ENCODE peak calls at places on chromosomes 5 and 9, in seven cellular contexts. E is sigmoid colon, A is HCT116, N is K562, D is uterus, C is tibial nerve, T is H54. F is an unnamed sample.

GRCh38 chr5:17343675-17344074 is 126.2 kb downstream of the BASP1 start:
- DNase-seq in E (no peak), A (peak), N (no peak), D (no peak), C (no peak), T (peak), F (no peak)

GRCh38 chr9:12882430-12882829 is 107.6 kb downstream of the LURAP1L start:
- DNase-seq in E (no peak), A (no peak), N (no peak), D (no peak), C (no peak), T (no peak), F (no peak)

GRCh38 chr9:128034821-128035764 is 32.0 kb downstream of the NAIF1 start:
- DNase-seq in E (peak), A (peak), N (peak), D (peak), C (peak), T (peak), F (peak)

GRCh38 chr5:135138116-135138850 is 104.3 kb upstream of the PITX1 start:
- DNase-seq in E (no peak), A (no peak), N (no peak), D (no peak), C (no peak), T (no peak), F (no peak)

GRCh38 chr5:112136773-112137172 is 282.3 kb downstream of the EPB41L4A start:
- DNase-seq in E (no peak), A (no peak), N (no peak), D (no peak), C (no peak), T (no peak), F (peak)

GRCh38 chr5:74294231-74294705 is 346.3 kb downstream of the ENC1 start:
- DNase-seq in E (no peak), A (no peak), N (peak), D (no peak), C (peak), T (no peak), F (no peak)

GRCh38 chr9:104094534-104095020 is 468 bp downstream of the SMC2 start:
- DNase-seq in E (no peak), A (no peak), N (peak), D (no peak), C (no peak), T (no peak), F (no peak)

GRCh38 chr5:9502435-9502834 is 43.4 kb downstream of the SEMA5A start:
- DNase-seq in E (no peak), A (no peak), N (no peak), D (no peak), C (no peak), T (no peak), F (peak)

GRCh38 chr5:113450366-113451328 is 15.9 kb upstream of the TSSK1B start:
- DNase-seq in E (no peak), A (no peak), N (no peak), D (no peak), C (no peak), T (no peak), F (no peak)

GRCh38 chr5:135576075-135576599 is 2.7 kb downstream of the CXCL14 start:
- DNase-seq in E (no peak), A (no peak), N (no peak), D (no peak), C (no peak), T (peak), F (no peak)

GRCh38 chr9:99210572-99210971 is 11.2 kb downstream of the ALG2 start:
- DNase-seq in E (no peak), A (no peak), N (no peak), D (no peak), C (no peak), T (no peak), F (no peak)

GRCh38 chr9:135609366-135609955 is 29.9 kb downstream of the GLT6D1 start:
- DNase-seq in E (peak), A (no peak), N (peak), D (no peak), C (no peak), T (no peak), F (no peak)

GRCh38 chr5:14713476-14714384 is 49.2 kb downstream of the OTULIN start:
- DNase-seq in E (no peak), A (no peak), N (no peak), D (no peak), C (no peak), T (no peak), F (no peak)
- TF ChIP-seq POLR2A in E (no peak), A (no peak), N (no peak), D (no peak), C (no peak), T (no peak), F (no peak)

GRCh38 chr9:89664896-89665329 is 60.1 kb downstream of the GADD45G start:
- DNase-seq in E (no peak), A (no peak), N (no peak), D (no peak), C (no peak), T (no peak), F (no peak)
- TF ChIP-seq POLR2A in E (no peak), A (no peak), N (no peak), D (no peak), C (no peak), T (no peak), F (no peak)

GRCh38 chr5:160468576-160468975 is 46.9 kb downstream of the PTTG1 start:
- DNase-seq in E (no peak), A (no peak), N (no peak), D (no peak), C (no peak), T (no peak), F (no peak)

GRCh38 chr5:160466889-160467554 is 45.4 kb downstream of the PTTG1 start:
- DNase-seq in E (no peak), A (no peak), N (no peak), D (no peak), C (no peak), T (no peak), F (no peak)

GRCh38 chr5:160469156-160470144 is 47.8 kb downstream of the PTTG1 start:
- DNase-seq in E (no peak), A (no peak), N (no peak), D (no peak), C (no peak), T (no peak), F (no peak)

GRCh38 chr5:160466121-160466520 is 44.5 kb downstream of the PTTG1 start:
- DNase-seq in E (no peak), A (no peak), N (no peak), D (no peak), C (no peak), T (no peak), F (no peak)

DNA sequence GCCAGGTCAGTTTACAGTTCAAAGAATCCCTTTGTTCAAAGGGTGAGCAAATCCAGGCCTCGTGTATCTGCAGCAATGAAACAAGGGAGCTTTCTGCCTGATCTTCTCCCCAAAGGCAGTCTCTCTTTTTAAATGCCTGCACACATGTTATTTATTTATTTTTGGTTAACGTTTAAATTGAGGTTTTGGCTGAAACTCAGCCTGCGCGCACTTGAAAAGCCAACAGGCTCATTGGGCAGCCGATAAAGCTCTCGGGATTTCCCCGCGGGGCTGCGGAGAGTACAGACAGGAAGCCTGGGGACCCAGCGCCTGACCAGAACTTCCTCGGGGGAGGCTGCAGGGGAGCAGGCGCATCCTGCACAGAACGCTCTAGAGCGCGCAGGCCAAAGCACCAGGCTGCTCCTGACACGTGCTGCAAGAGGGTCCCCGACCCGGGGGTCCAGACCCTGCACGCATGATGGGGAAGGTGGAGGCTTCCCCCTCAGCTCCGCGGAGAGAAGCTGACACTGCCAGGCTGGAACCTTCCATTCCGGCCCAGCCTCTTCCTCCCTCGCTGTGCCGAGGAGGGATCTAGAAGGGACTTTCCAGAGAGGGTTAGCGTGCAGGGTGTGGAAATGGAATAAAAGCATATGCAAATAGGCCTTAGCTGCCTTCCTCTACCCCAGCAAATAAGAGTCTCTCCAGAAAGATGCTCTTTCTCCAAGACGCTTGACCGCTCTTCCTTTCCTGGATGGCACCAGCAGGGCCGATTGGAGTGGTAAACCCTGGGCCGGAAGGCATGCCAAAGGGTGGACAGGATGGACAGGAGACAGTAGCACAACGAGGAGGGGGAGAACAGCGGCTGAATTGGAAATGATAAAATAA is 46.1 kb downstream of the PTTG1 start:
- DNase-seq in E (peak), A (no peak), N (no peak), D (peak), C (peak), T (no peak), F (peak)
- TF ChIP-seq POLR2A in E (no peak), A (no peak), N (no peak), D (no peak), C (no peak), T (no peak), F (no peak)

GRCh38 chr5:90628492-90628891 is 69.9 kb downstream of the ADGRV1 start:
- DNase-seq in E (no peak), A (no peak), N (peak), D (no peak), C (no peak), T (no peak), F (no peak)
- TF ChIP-seq POLR2A in E (no peak), A (no peak), N (no peak), D (no peak), C (no peak), T (no peak), F (no peak)

GRCh38 chr5:143399616-143400540 is 3.6 kb downstream of the NR3C1 start:
- DNase-seq in E (no peak), A (no peak), N (no peak), D (no peak), C (no peak), T (no peak), F (no peak)

GRCh38 chr5:143401253-143401845 is 2.1 kb downstream of the NR3C1 start:
- DNase-seq in E (no peak), A (no peak), N (no peak), D (no peak), C (no peak), T (no peak), F (no peak)

GRCh38 chr5:143402464-143403356 is 776 bp downstream of the NR3C1 start:
- DNase-seq in E (peak), A (no peak), N (peak), D (peak), C (peak), T (no peak), F (peak)

GRCh38 chr5:143401846-143402463 is 1.5 kb downstream of the NR3C1 start:
- DNase-seq in E (no peak), A (no peak), N (no peak), D (no peak), C (no peak), T (no peak), F (no peak)

GRCh38 chr5:143400541-143401252 is 2.8 kb downstream of the NR3C1 start:
- DNase-seq in E (no peak), A (no peak), N (no peak), D (no peak), C (peak), T (no peak), F (peak)
- TF ChIP-seq POLR2A in E (no peak), A (no peak), N (no peak), D (no peak), C (peak), T (no peak), F (no peak)

GRCh38 chr9:130707225-130707976 is 13.8 kb downstream of the EXOSC2 start:
- DNase-seq in E (peak), A (no peak), N (no peak), D (peak), C (peak), T (no peak), F (no peak)
- TF ChIP-seq POLR2A in E (no peak), A (no peak), N (peak), D (no peak), C (no peak), T (no peak), F (no peak)

DNA sequence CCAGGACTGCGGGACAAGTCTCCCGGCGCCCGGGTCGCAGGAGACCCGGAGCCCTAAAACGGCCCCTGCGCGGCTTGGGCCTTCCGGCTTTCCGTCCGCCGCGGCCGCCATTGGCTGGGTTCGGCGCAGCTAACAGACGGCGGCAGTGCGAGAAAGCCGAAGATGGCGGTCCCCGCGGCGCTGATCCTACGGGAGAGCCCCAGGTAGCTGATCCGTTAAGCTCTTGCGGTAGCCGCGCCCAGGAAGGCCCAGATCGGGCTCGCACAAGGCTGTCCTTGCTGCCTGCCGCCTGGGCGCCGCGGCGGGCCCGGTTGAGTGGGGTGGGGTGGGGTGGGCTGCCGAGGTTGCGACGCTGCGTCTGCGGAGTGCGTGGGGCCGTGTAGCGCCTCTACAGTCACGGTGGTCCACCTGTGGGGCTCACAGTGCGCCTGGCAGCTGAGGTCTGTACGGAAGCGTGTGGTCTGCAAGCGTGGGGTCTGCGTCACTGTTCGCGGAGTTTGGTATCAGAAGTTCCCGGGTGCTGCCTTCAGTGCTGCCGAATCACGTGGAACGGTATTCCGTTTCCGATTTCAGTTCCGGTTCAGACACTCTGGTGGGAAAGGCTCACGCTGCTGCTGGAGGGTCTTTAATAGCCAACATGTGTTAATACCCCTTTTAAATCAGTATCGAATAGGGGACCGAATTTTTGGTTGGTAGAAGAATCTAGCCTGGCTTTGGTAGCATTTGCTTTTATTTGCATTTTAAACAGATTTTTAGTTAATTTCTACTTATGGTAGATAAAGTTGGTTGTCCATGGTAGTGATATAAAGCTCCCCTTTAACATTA is at the start of gene COMMD10:
- DNase-seq in E (peak), A (peak), N (peak), D (peak), C (peak), T (peak), F (peak)
- TF ChIP-seq POLR2A in E (peak), A (peak), N (peak), D (no peak), C (peak), T (peak), F (no peak)

GRCh38 chr9:112051812-112052211 is 123.3 kb downstream of the SUSD1 start:
- DNase-seq in E (no peak), A (no peak), N (no peak), D (no peak), C (no peak), T (no peak), F (no peak)

GRCh38 chr9:112049834-112050516 is 125.1 kb downstream of the SUSD1 start:
- DNase-seq in E (no peak), A (no peak), N (no peak), D (no peak), C (no peak), T (no peak), F (no peak)

GRCh38 chr9:112050544-112051475 is 124.3 kb downstream of the SUSD1 start:
- DNase-seq in E (peak), A (no peak), N (no peak), D (peak), C (peak), T (no peak), F (peak)

GRCh38 chr9:112047538-112048066 is 127.5 kb downstream of the SUSD1 start:
- DNase-seq in E (no peak), A (no peak), N (no peak), D (no peak), C (no peak), T (no peak), F (no peak)

GRCh38 chr9:112048924-112049785 is 125.9 kb downstream of the SUSD1 start:
- DNase-seq in E (no peak), A (no peak), N (no peak), D (no peak), C (no peak), T (no peak), F (no peak)
- TF ChIP-seq POLR2A in E (no peak), A (no peak), N (no peak), D (no peak), C (no peak), T (no peak), F (no peak)

GRCh38 chr5:177447066-177447610 is 524 bp downstream of the PRR7 start:
- DNase-seq in E (no peak), A (no peak), N (peak), D (no peak), C (no peak), T (peak), F (no peak)

GRCh38 chr5:177448244-177448950 is 1.8 kb downstream of the PRR7 start:
- DNase-seq in E (no peak), A (no peak), N (no peak), D (no peak), C (no peak), T (no peak), F (no peak)

GRCh38 chr5:177449140-177450061 is 2.8 kb downstream of the PRR7 start:
- DNase-seq in E (no peak), A (no peak), N (no peak), D (no peak), C (no peak), T (no peak), F (no peak)

GRCh38 chr5:177446184-177447065 is at the start of gene PRR7:
- DNase-seq in E (no peak), A (no peak), N (peak), D (no peak), C (no peak), T (peak), F (no peak)

GRCh38 chr5:177447611-177448243 is 1.1 kb downstream of the PRR7 start:
- DNase-seq in E (peak), A (peak), N (no peak), D (no peak), C (no peak), T (peak), F (peak)
- TF ChIP-seq POLR2A in E (no peak), A (no peak), N (peak), D (no peak), C (no peak), T (peak), F (no peak)

F was measured in heart left ventricle.